ENCODE peak calls at places on chromosomes 2 and 18, in five cellular contexts. H is mammary epithelial cell, K is GM23248, M is SK-N-SH, C is neuronal stem cell. W is an unnamed sample. For H3K27me3 and H3K4me1, the result is how much of the 10 kb centered on the place peaks cover.

GRCh38 chr2:219038600-219038999 is 2.7 kb downstream of the CFAP65 start:
- DNase-seq in H (no peak), K (no peak), M (no peak), C (no peak), W (no peak)

GRCh38 chr2:151030663-151031230 is 230.9 kb downstream of the RBM43 start:
- DNase-seq in H (no peak), K (no peak), M (no peak), C (no peak), W (no peak)

GRCh38 chr2:157150747-157151146 is 106.8 kb upstream of the GALNT5 start:
- DNase-seq in H (no peak), K (peak), M (no peak), C (no peak), W (peak)

GRCh38 chr2:28977176-28977875 is 3.8 kb upstream of the TOGARAM2 start:
- DNase-seq in H (no peak), K (no peak), M (no peak), C (no peak), W (no peak)

GRCh38 chr2:23602113-23602512 is 217.1 kb downstream of the KLHL29 start:
- DNase-seq in H (peak), K (peak), M (no peak), C (no peak), W (peak)

GRCh38 chr18:10927290-10927979 is 221.9 kb downstream of the PIEZO2 start:
- DNase-seq in H (no peak), K (peak), M (no peak), C (no peak), W (peak)

GRCh38 chr2:220278022-220278421 is 650.6 kb downstream of the SLC4A3 start:
- DNase-seq in H (no peak), K (peak), M (no peak), C (no peak), W (peak)

GRCh38 chr2:160869411-160869810 is 290.8 kb upstream of the TANK start:
- DNase-seq in H (peak), K (peak), M (no peak), C (no peak), W (peak)

GRCh38 chr2:27545348-27546141 is 37.3 kb upstream of the ZNF512 start:
- DNase-seq in H (peak), K (peak), M (no peak), C (no peak), W (no peak)

GRCh38 chr2:177906041-177906718 is 166.4 kb downstream of the PDE11A start:
- DNase-seq in H (peak), K (peak), M (peak), C (peak), W (peak)

GRCh38 chr18:48543228-48543627 is 4.4 kb downstream of the CTIF start:
- DNase-seq in H (peak), K (no peak), M (no peak), C (no peak), W (no peak)
- H3K9ac ChIP-seq in H (peak), K (no peak), M (no peak), C (no peak), W (no peak)

DNA sequence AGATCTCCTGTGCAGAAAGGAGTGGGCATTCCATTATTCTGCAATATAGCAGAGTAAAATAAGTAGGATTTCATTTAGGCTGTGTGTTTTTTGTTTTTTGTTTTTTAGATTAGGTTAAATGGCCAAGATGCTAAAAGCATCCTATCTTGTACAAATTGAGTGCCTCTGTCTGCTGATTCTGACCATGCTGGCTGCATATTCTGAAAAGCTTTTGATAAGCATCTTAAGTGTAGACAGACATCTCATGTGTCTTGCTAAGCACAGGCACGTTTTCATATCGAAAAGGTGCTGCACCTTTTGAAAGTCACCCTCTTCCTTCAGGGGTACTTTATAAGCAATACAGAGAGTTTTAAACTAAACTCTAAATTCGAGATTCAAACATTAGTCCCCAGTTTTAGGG is 74.0 kb upstream of the BCL11A start:
- DNase-seq in H (no peak), K (no peak), M (no peak), C (no peak), W (no peak)
- H3K27me3 ChIP-seq in H (under half), K (under half), M (under half), C (under half), W (under half)

DNA sequence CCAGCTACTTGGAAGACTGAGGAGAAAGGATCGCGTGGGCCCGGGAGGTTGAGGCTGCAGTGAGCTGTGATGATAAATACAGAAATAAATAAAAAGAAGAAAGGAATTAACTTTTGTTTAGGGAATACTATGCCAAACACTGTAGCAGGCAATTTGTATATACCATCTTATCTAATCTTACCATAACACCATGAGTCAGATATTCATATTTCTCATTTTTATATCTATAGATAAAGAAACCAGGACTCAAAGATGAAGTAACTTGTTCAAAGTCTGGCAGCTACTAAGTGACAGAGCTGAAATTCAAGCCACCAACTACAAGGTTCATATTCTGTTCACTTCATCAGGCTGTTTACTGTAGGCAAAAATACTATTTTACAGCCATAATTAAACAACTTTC is 119.2 kb upstream of the SLC39A10 start:
- DNase-seq in H (no peak), K (no peak), M (no peak), C (no peak), W (no peak)
- H3K4me1 ChIP-seq in H (under half), K (under half), M (under half), C (under half), W (under half)

GRCh38 chr2:144509548-144510205 is 10.2 kb downstream of the ZEB2 start:
- DNase-seq in H (no peak), K (peak), M (no peak), C (no peak), W (no peak)
- H3K9ac ChIP-seq in H (no peak), K (peak), M (no peak), C (no peak), W (peak)

GRCh38 chr2:231928901-231929725 is 2.9 kb upstream of the NPPC start:
- DNase-seq in H (no peak), K (no peak), M (no peak), C (no peak), W (no peak)
- H3K27me3 ChIP-seq in H (under half), K (under half), M (under half), C (half or more), W (half or more)

DNA sequence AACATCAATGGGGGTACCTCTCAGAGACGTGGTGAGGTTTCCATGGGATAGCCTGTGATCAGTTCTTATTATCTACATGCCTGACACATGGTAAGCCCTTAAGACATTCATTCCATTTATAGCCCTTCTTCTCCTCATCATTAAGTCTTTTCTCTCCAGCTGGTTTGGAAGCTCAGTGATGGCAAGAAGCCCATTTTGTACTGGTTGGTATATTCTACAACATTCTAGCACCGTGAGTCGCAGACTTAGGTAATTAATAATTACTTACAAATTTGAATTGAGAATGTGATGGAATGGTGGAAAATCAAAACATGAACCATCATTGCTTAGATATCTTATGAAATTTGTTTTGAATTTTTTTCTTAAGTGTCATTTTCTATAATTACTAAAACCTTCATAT is 472.6 kb downstream of the DLGAP1 start:
- DNase-seq in H (peak), K (peak), M (no peak), C (no peak), W (no peak)
- H3K4me1 ChIP-seq in H (under half), K (under half), M (under half), C (under half), W (under half)

GRCh38 chr2:192197387-192197786 is 2.7 kb upstream of the TMEFF2 start:
- DNase-seq in H (no peak), K (peak), M (no peak), C (no peak), W (peak)

GRCh38 chr2:192196451-192197194 is 1.9 kb upstream of the TMEFF2 start:
- DNase-seq in H (no peak), K (peak), M (no peak), C (peak), W (peak)

GRCh38 chr2:192194866-192195547 is at the start of gene TMEFF2:
- DNase-seq in H (peak), K (peak), M (peak), C (peak), W (peak)

GRCh38 chr2:192194065-192194865 is 468 bp downstream of the TMEFF2 start:
- DNase-seq in H (no peak), K (peak), M (no peak), C (peak), W (peak)

DNA sequence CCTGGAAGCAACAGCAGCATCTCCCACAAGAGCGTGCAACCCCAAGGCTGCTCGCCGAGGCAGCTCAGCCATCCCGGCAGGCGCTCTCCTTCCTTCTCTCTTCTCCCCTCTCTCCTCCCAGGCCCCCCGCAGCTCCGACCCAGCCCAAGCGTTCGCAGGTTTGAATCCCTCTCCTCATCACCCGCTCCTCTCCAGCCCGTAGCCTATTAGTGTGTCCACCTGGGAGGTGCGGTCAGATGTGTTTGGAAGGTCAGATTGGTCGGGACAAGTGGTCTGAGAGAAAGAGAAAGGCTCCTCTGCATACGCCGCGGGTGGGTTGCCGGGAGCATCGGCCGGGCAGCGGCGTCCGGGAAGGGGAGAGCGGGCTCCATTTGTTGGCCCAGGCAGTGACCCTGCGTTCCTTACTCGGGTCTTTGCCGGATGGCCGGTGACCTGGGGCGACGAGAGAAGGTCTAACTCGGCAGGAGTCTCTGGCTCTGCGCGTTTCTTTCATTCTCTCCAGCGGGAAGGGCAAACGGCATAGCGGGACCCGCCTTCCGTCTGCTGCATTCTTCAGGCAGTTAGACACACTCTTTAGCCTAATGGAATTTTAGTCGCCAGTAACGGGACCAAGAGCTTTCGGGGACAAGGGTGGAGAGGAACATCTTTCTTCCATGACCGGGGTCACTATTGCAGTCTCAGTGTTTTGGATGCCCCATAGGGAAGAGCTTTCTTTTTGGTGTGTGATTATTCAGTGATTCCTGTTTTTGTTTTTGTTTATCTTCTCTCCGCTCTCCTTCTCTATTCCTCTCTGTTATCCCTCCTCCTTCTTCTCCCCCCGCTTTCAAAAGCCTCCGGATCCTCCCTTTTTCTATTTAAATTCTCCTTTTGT is 1.1 kb upstream of the TMEFF2 start:
- DNase-seq in H (no peak), K (peak), M (no peak), C (peak), W (peak)
- H3K9ac ChIP-seq in H (no peak), K (no peak), M (peak), C (peak), W (peak)

GRCh38 chr2:217928324-217929293 is 74.2 kb downstream of the TNS1 start:
- DNase-seq in H (no peak), K (peak), M (no peak), C (no peak), W (no peak)
- H3K27me3 ChIP-seq in H (under half), K (under half), M (under half), C (under half), W (under half)